ENCODE peak calls at places on chromosomes 12 and 14, in seven cellular contexts. E is astrocyte of the cerebellum, D is Calu3, X is AG09319, K is lower lobe of right lung, Y is lower leg skin, M is cardiac fibroblast. A is an unnamed sample.

GRCh38 chr14:22131749-22132476 is 457.1 kb downstream of the DAD1 start:
- DNase-seq in K (no peak), D (peak), E (no peak), Y (no peak), X (no peak), M (no peak), A (peak)

GRCh38 chr14:100872641-100873071 is 30.9 kb downstream of the RTL1 start:
- DNase-seq in Y (peak), E (no peak), X (no peak), M (no peak), D (no peak), K (peak), A (peak)

GRCh38 chr14:53542692-53543091 is 389.6 kb upstream of the DDHD1 start:
- DNase-seq in E (peak), X (no peak), M (peak), K (no peak), D (peak), Y (no peak), A (peak)

GRCh38 chr14:50001146-50001998 is 108.5 kb downstream of the ARF6 start:
- DNase-seq in K (peak), X (no peak), Y (peak), E (peak), D (peak), M (peak), A (peak)

GRCh38 chr12:109861689-109862314 is 18.5 kb downstream of the GLTP start:
- DNase-seq in E (no peak), X (no peak), Y (no peak), D (no peak), M (no peak), K (no peak), A (no peak)

GRCh38 chr12:33671676-33672075 is 232.1 kb upstream of the SYT10 start:
- DNase-seq in D (no peak), X (no peak), Y (no peak), K (no peak), M (no peak), E (no peak), A (no peak)

GRCh38 chr12:12926571-12927071 is 25.3 kb downstream of the GPRC5D start:
- DNase-seq in K (no peak), D (no peak), Y (peak), X (no peak), M (peak), E (no peak), A (no peak)

GRCh38 chr12:3295648-3296408 is 195.2 kb upstream of the PRMT8 start:
- DNase-seq in Y (no peak), E (no peak), M (peak), K (no peak), X (no peak), D (no peak), A (no peak)

GRCh38 chr14:91376547-91377477 is 40.8 kb downstream of the CCDC88C start:
- DNase-seq in M (no peak), D (no peak), E (no peak), X (no peak), K (no peak), Y (no peak), A (no peak)

GRCh38 chr12:27505124-27505523 is 18.9 kb upstream of the PPFIBP1 start:
- DNase-seq in D (no peak), E (peak), X (no peak), K (no peak), Y (no peak), M (peak), A (no peak)

GRCh38 chr14:88040141-88040540 is 35.2 kb downstream of the GPR65 start:
- DNase-seq in K (no peak), E (no peak), Y (no peak), M (no peak), X (no peak), D (no peak), A (no peak)

GRCh38 chr14:59657769-59658168 is 81.2 kb upstream of the CCDC175 start:
- DNase-seq in Y (no peak), E (no peak), M (no peak), X (no peak), K (no peak), D (no peak), A (no peak)

GRCh38 chr12:130490674-130491073 is 153.0 kb downstream of the PIWIL1 start:
- DNase-seq in Y (no peak), D (no peak), X (no peak), E (no peak), M (no peak), K (no peak), A (no peak)

GRCh38 chr12:54588110-54588831 is at the start of gene PPP1R1A:
- DNase-seq in D (peak), X (no peak), E (no peak), Y (no peak), K (no peak), M (no peak), A (no peak)

GRCh38 chr12:109797905-109798669 is 35.1 kb downstream of the TRPV4 start:
- DNase-seq in M (no peak), X (no peak), Y (no peak), K (no peak), E (no peak), D (peak), A (no peak)

GRCh38 chr12:57135487-57135886 is 7.2 kb downstream of the LRP1 start:
- DNase-seq in Y (no peak), D (no peak), X (peak), M (peak), E (no peak), K (no peak), A (no peak)

GRCh38 chr14:58280954-58281787 is 17.2 kb upstream of the ARID4A start:
- DNase-seq in M (peak), Y (no peak), X (peak), E (peak), K (no peak), D (peak), A (peak)

GRCh38 chr12:21665816-21666215 is 8.2 kb upstream of the LDHB start:
- DNase-seq in Y (no peak), E (no peak), X (no peak), D (no peak), M (no peak), K (no peak), A (no peak)

GRCh38 chr12:2163172-2163927 is 110.6 kb downstream of the CACNA1C start:
- DNase-seq in M (peak), Y (peak), K (peak), X (peak), D (peak), E (peak), A (peak)

GRCh38 chr14:76682367-76682766 is 78.9 kb upstream of the VASH1 start:
- DNase-seq in K (no peak), E (no peak), X (no peak), Y (no peak), D (no peak), M (no peak), A (no peak)

DNA sequence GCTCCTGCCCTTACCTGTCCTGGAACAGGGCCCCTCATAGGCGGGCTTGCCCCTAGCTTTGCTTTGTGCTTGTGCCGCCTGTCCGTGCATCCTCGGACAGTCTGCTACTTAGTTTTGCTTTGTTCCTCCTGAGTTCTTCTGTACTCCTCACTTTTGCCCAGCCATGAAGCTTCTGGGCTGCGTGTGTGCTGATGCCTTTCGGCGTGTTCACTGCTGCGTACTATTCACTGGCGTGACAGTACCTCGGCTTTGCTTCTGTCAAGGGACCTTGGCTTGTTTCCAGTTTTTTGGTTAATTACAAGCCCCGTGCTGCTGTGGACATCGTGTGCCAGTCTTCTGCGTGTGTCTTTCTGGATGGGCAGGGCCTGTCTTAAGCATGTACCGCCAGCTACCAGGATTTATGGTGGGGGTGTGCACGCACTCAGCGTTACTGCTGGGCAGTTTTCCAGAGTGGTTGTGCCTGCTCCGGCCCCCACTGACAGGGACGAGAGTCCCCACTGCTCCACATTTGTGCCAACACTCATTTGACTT is 2.5 kb downstream of the PACS2 start:
- DNase-seq in X (no peak), E (no peak), D (no peak), Y (no peak), M (no peak), K (no peak), A (no peak)
- TF ChIP-seq CTCF in X (no peak), E (no peak), D (no peak), Y (no peak), M (no peak), K (no peak), A (no peak)

DNA sequence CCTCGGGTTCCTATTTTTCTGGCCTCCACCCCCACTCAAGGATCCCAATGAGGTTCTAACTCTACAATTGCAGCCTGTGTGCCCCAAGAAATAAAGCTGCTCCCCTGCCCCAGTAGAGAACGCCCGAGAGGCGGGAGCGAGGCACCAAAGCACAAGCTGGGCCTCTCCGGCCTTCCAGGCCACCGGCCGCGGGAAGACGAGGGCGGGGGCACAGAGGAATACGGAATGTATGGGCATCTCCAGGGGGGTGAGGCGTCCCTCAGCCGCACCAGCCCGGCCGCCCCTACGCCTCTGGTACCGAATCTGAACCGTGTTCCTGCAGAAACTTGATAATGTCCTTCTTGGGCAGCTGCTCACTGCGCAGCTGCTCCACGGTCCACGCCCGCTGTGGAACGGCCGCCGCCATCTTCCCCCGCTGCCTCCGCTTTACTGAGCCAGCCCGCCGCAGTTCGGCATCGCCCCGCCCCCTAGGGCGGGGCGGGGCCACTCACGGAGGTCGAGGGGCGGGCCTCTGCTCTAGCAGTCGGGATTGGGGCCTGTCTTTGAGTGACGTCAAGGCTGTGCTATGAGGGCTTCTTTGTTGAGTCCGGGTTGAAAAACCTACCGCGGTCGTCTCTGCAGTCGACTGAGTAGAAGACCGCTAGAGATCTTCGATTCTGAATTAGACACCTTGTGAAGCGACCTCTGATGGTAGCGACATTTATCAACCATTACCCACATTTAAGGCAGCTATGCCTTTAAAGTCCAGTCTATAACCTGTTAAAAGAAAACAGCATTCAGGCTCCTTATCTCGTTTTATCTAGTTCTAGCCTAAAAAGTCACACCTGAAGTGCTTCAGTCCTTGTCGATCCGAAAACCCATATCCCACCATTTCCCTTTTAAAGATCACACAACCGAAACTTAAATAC is at the start of gene FKBP3:
- DNase-seq in E (peak), X (peak), D (peak), M (peak), K (peak), Y (peak), A (peak)
- TF ChIP-seq CTCF in E (peak), X (peak), D (no peak), M (no peak), K (peak), Y (no peak), A (peak)

GRCh38 chr12:25256826-25257225 is 6.1 kb upstream of the KRAS start:
- DNase-seq in K (no peak), E (no peak), X (no peak), D (no peak), Y (no peak), M (no peak), A (no peak)

GRCh38 chr12:25252946-25253345 is 2.2 kb upstream of the KRAS start:
- DNase-seq in X (no peak), D (no peak), Y (no peak), E (no peak), M (no peak), K (no peak), A (no peak)

GRCh38 chr12:25253371-25254068 is 2.8 kb upstream of the KRAS start:
- DNase-seq in D (no peak), X (no peak), M (no peak), E (no peak), K (no peak), Y (no peak), A (no peak)

GRCh38 chr12:25256005-25256404 is 5.3 kb upstream of the KRAS start:
- DNase-seq in Y (no peak), D (no peak), K (no peak), M (no peak), X (no peak), E (no peak), A (no peak)

GRCh38 chr12:25254271-25254880 is 3.6 kb upstream of the KRAS start:
- DNase-seq in E (no peak), K (no peak), Y (no peak), X (no peak), M (no peak), D (no peak), A (peak)
- TF ChIP-seq CTCF in E (no peak), K (no peak), Y (no peak), X (no peak), M (no peak), D (no peak), A (no peak)

DNA sequence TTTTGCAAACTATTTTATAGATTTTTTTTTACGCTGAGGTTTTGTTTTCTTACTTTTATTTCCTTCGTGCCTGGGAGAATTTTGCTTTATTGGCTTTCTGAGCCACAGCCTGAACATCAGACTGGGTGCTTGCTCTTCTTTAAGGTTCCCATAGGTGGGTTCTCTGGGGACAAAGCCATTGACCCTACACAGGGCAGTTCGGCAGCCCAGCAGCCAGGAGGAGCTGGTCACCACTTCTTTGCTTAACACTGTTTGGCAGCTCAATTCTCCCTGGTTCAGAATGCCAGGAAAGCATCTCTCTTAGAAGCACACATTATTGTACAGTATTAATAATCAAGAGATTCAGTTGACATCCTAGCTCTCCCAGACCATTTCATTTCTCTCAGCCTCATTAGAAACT is 140.8 kb upstream of the NEDD1 start:
- DNase-seq in K (no peak), D (peak), X (no peak), M (no peak), E (no peak), Y (no peak), A (no peak)
- TF ChIP-seq CTCF in K (no peak), D (no peak), X (no peak), M (peak), E (peak), Y (no peak), A (peak)

GRCh38 chr12:114134922-114135321 is 168.8 kb upstream of the RBM19 start:
- DNase-seq in X (no peak), K (no peak), Y (no peak), M (no peak), E (no peak), D (no peak), A (no peak)

GRCh38 chr12:114136656-114137055 is 170.5 kb upstream of the RBM19 start:
- DNase-seq in Y (no peak), D (no peak), E (no peak), X (no peak), M (no peak), K (no peak), A (no peak)

DNA sequence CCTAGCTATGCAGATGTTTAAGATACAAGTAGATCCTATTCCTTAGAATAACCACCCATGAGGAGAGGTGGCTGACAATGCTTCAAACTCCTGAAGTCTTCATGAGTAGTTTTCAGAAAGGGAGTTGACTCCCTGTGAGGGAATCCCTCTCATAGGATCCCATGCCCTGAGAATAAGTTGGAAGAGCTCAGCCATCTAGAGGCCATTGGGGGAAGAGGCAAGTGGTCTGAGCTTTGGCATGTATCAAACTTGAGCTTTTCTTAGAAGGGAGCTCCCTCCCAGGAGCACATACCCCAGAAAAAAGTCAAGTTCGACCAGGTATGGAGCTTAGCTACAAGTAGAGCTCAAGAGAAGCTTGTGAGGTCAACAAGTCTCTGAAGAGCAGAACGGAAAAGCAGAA is 165.7 kb upstream of the RBM19 start:
- DNase-seq in E (no peak), Y (no peak), K (no peak), D (no peak), M (no peak), X (no peak), A (no peak)
- TF ChIP-seq CTCF in E (no peak), Y (no peak), K (no peak), D (no peak), M (no peak), X (no peak), A (no peak)

GRCh38 chr12:63766498-63766897 is 13.2 kb upstream of the RXYLT1 start:
- DNase-seq in X (no peak), K (no peak), D (no peak), E (no peak), M (no peak), Y (no peak), A (no peak)
- TF ChIP-seq CTCF in X (peak), K (no peak), D (peak), E (no peak), M (no peak), Y (no peak), A (peak)

GRCh38 chr12:105369014-105369413 is 38.5 kb downstream of the C12orf75 start:
- DNase-seq in M (peak), E (peak), Y (no peak), K (no peak), D (no peak), X (peak), A (peak)
- TF ChIP-seq CTCF in M (peak), E (peak), Y (no peak), K (no peak), D (no peak), X (peak), A (peak)

DNA sequence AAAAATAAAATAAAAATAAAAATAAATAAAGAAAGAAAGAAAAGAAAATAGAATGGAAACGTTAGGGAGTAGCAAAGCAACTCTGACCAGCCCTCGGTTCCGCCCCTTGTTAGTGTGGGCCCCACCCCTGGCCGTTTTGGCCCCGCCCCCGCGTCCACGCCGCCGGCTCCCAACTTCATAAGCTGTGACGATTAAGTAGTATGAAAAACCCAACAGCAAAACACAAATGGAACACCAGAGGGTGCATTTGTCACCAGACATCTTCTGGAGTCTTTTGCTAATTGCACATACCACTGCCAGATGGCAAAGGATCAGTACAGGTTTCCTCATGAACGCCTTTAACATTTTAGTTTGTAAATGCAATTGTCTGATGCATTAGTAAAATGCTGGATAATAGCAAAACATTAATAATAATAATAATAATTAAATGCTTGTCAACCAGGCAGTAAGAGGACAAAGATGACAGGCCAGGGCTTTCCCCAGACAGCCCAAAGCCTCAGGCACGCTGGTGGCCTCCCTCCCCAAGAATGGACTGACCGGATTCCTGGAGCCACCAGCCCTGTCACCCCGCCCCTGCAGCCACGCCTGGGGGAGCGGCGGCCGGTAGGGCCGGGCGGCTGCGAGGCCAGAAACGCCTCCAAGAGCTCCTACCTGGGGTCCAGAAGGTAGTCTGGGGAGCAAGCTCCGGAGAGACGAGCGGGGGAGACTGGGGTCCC is 23.6 kb downstream of the HSP90AA1 start:
- DNase-seq in M (peak), X (peak), K (peak), Y (peak), E (peak), D (peak), A (peak)
- TF ChIP-seq CTCF in M (peak), X (peak), K (peak), Y (no peak), E (peak), D (peak), A (peak)

GRCh38 chr12:125683748-125684381 is 618.6 kb downstream of the AACS start:
- DNase-seq in Y (no peak), K (peak), X (no peak), D (peak), M (no peak), E (no peak), A (no peak)
- TF ChIP-seq CTCF in Y (no peak), K (peak), X (no peak), D (peak), M (no peak), E (no peak), A (no peak)

DNA sequence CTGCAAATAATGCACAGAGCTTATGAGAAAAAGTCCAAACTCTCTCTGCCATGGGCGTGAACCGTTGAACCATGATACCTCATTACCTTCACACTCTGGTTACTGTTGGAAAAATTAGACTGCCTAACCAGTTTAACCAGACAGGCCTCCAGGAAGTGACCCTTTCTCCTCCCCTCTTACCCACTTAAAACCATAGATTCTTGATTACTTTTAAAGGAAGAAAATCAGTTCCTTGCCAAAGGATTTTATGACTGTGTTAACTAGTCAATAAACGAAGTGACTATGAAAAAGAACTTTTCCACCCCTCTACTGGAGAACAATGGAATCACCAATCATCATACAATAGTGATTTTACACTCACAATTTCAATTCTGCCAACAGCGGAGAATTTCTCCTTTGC is 254.0 kb upstream of the ATP2B1 start:
- DNase-seq in Y (no peak), E (no peak), X (no peak), K (no peak), D (peak), M (no peak), A (no peak)
- TF ChIP-seq CTCF in Y (no peak), E (peak), X (peak), K (peak), D (no peak), M (no peak), A (peak)